ENCODE peak calls at places on chromosome 20, in five cellular contexts. Z is hepatocyte, L is HepG2, X is nephron progenitor cell, T is astrocyte of the spinal cord. R is an unnamed sample.

GRCh38 chr20:64146301-64146935 is 17.8 kb upstream of the MYT1 start:
- DNase-seq in T (no peak), X (no peak), L (no peak), Z (no peak), R (no peak)

GRCh38 chr20:24776755-24777271 is 172.3 kb upstream of the CST7 start:
- DNase-seq in L (no peak), T (no peak), Z (no peak), X (no peak), R (no peak)

GRCh38 chr20:48189177-48189576 is 403.9 kb upstream of the SULF2 start:
- DNase-seq in T (peak), Z (no peak), X (no peak), L (peak), R (no peak)

GRCh38 chr20:43781215-43781614 is 54.4 kb upstream of the GTSF1L start:
- DNase-seq in T (no peak), L (no peak), X (no peak), Z (no peak), R (no peak)

GRCh38 chr20:38217791-38218565 is 42.6 kb downstream of the KIAA1755 start:
- DNase-seq in X (no peak), T (peak), Z (peak), L (peak), R (no peak)

GRCh38 chr20:23205656-23206055 is 119.5 kb upstream of the CD93 start:
- DNase-seq in X (peak), Z (peak), L (no peak), T (peak), R (peak)

GRCh38 chr20:58714340-58714922 is 21.8 kb downstream of the NPEPL1 start:
- DNase-seq in L (no peak), T (no peak), X (no peak), Z (peak), R (peak)

GRCh38 chr20:18032977-18033892 is 24.5 kb downstream of the OVOL2 start:
- DNase-seq in T (no peak), X (peak), L (peak), Z (peak), R (no peak)

DNA sequence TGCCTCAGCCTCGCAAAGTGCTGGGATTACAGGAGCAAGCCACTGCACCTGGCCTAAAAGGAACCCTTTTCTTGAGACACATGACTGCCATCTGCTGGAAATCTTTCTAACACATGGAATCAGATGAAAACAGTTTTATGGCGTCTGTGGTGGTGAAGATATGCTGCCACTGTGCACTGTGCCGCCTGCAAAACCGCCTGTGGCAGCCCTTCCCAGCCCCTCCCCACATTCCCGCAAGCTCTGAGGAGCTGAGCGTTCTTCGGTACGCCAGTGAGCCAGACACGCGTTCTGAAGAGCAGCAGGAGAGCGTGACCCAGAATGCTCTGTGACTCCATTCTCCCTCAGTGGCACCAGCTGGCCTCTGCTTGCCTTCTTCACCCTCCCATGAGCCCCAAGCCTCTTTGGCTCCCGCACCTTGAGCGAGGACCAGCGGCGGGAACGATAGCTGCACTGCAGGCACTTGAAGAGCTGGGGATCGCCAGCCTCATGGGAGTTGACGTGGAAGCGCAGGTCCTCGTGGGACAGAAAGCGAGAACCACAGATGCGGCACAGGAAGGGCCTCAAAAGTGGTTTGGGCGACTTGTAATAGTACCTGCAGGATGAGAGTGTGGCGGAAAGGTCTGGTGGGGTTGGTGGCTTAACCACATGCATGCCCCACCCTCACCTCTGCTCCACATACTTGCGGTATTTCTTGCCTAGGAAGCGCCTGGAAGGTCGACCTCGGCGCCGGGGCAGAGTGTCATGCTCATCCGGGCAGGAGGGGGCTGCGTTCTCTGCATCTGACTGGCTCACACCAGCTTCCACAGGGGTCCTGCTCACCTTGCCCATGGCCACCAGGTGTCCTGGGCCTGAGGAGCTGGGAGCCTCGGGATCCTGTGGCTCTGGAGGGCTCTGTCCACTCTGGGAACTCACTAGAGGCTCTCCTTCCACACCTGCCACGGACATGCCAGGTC is 8.7 kb downstream of the ZNF335 start:
- DNase-seq in T (peak), L (peak), X (no peak), Z (peak), R (no peak)
- TF ChIP-seq CTCF in T (peak), L (peak), X (peak), Z (peak), R (no peak)

GRCh38 chr20:33443512-33444239 is at the start of gene SNTA1:
- DNase-seq in T (peak), L (peak), Z (peak), X (peak), R (peak)
- TF ChIP-seq CTCF in T (no peak), L (no peak), Z (no peak), X (no peak), R (no peak)

GRCh38 chr20:9354579-9354978 is 159.8 kb upstream of the LAMP5 start:
- DNase-seq in T (no peak), X (no peak), Z (no peak), L (no peak), R (no peak)

GRCh38 chr20:9352740-9353139 is 161.7 kb upstream of the LAMP5 start:
- DNase-seq in Z (no peak), X (no peak), T (no peak), L (no peak), R (no peak)

GRCh38 chr20:9353180-9353915 is 161.0 kb upstream of the LAMP5 start:
- DNase-seq in Z (peak), T (no peak), L (no peak), X (no peak), R (no peak)

GRCh38 chr20:9349256-9349655 is 165.1 kb upstream of the LAMP5 start:
- DNase-seq in X (no peak), T (no peak), Z (no peak), L (no peak), R (no peak)

GRCh38 chr20:9353916-9354276 is 160.5 kb upstream of the LAMP5 start:
- DNase-seq in T (peak), Z (peak), X (no peak), L (no peak), R (no peak)
- TF ChIP-seq CTCF in T (no peak), Z (no peak), X (no peak), L (no peak), R (no peak)

GRCh38 chr20:57106692-57107091 is 159.7 kb downstream of the BMP7 start:
- DNase-seq in T (no peak), X (no peak), L (no peak), Z (no peak), R (no peak)

GRCh38 chr20:57108218-57108617 is 158.2 kb downstream of the BMP7 start:
- DNase-seq in T (no peak), Z (no peak), L (no peak), X (no peak), R (no peak)

GRCh38 chr20:57107208-57107607 is 159.2 kb downstream of the BMP7 start:
- DNase-seq in T (no peak), L (no peak), Z (no peak), X (no peak), R (no peak)

GRCh38 chr20:57109151-57109953 is 157.1 kb downstream of the BMP7 start:
- DNase-seq in T (no peak), Z (peak), L (peak), X (no peak), R (no peak)

DNA sequence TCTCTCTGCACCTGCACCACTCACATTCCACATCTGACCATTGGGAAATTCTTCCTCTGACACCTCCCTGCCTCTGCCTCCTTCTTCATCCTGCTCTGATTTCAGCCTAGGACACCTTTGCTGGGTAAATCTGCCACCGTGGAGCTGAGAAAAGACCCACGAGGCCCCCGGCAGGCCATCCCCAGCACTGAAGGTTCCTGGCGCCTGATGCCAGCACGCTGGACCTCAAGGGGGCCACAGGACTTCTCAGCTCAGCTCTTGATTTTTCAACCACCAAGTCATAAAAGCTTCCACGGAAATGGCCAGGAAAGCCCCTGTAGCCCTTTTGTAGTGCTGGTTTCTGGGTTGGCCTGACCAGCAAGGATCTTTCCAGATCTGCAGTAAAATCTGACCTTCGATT is 157.7 kb downstream of the BMP7 start:
- DNase-seq in L (no peak), X (no peak), Z (no peak), T (no peak), R (no peak)
- TF ChIP-seq CTCF in L (no peak), X (no peak), Z (no peak), T (no peak), R (no peak)

GRCh38 chr20:49396230-49396629 is 86.2 kb downstream of the KCNB1 start:
- DNase-seq in T (no peak), X (no peak), L (no peak), Z (no peak), R (no peak)

GRCh38 chr20:49394757-49395156 is 87.7 kb downstream of the KCNB1 start:
- DNase-seq in X (no peak), T (no peak), Z (no peak), L (no peak), R (no peak)

GRCh38 chr20:49395183-49395582 is 87.3 kb downstream of the KCNB1 start:
- DNase-seq in T (no peak), Z (no peak), X (no peak), L (no peak), R (no peak)

GRCh38 chr20:49394264-49394663 is 88.2 kb downstream of the KCNB1 start:
- DNase-seq in X (no peak), Z (no peak), L (no peak), T (no peak), R (no peak)

DNA sequence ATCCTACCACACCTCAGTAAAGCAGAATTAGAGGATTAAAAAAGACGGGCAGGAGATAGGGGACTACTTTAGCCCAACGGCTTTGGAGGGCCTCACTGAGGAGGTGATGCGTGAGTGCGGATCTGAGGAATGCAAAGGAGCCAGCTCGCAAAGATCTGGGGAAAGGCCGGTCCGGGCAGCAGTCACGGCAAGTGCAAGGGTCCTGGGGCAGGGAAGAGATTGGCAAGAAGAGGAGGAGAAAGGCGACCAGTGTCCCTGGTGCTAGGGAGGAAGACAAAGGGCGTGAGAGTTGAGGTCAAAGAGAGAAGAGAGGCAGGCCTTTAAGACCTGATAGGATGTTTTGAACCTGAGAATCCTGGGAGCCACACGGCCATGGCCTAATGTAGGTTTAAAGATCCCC is 86.8 kb downstream of the KCNB1 start:
- DNase-seq in L (no peak), X (no peak), Z (no peak), T (no peak), R (no peak)
- TF ChIP-seq CTCF in L (no peak), X (no peak), Z (no peak), T (no peak), R (no peak)

DNA sequence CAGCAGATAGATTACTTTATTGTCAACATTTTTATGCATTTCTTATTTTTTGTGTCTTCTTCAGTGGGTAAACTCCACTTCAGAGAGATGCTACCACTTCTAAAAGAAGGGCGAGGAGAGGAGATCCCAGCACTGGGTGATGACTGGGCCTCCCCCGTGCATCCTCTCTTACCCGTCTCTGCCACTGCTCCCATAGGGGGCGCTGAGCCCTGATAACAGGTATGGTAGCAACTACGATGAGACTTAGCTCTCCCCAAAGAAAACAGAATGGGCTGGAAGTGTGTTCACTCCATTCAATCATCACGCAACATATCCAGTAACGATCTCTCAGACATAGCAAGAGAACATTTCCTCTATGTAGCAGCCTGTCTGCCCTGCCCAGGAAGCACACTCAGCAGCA is 533.3 kb upstream of the CDH4 start:
- DNase-seq in L (no peak), X (peak), Z (no peak), T (no peak), R (peak)
- TF ChIP-seq CTCF in L (no peak), X (peak), Z (no peak), T (no peak), R (peak)

GRCh38 chr20:19828233-19828632 is 70.2 kb downstream of the RIN2 start:
- DNase-seq in X (no peak), T (peak), L (peak), Z (peak), R (no peak)
- TF ChIP-seq CTCF in X (no peak), T (peak), L (peak), Z (peak), R (no peak)